ENCODE peak calls at places on chromosome 17, in nine cellular contexts. One of them, this sample, is unnamed.

GRCh38 chr17:82866521-82867214 is 26.8 kb upstream of the ZNF750 start:
- DNase-seq in transverse colon: no peak
- DNase-seq in fibroblast of villous mesenchyme: peak
- DNase-seq in PC-9: no peak
- DNase-seq in PC-3: no peak
- DNase-seq in hepatocyte: peak
- DNase-seq in CD8-positive, alpha-beta T cell: no peak
- DNase-seq in neural crest cell: no peak
- DNase-seq in osteocyte: no peak
- DNase-seq in this sample: no peak

GRCh38 chr17:53033297-53033696 is 789.4 kb upstream of the KIF2B start:
- DNase-seq in osteocyte: no peak
- DNase-seq in transverse colon: no peak
- DNase-seq in PC-9: no peak
- DNase-seq in hepatocyte: no peak
- DNase-seq in neural crest cell: no peak
- DNase-seq in fibroblast of villous mesenchyme: no peak
- DNase-seq in PC-3: no peak
- DNase-seq in CD8-positive, alpha-beta T cell: no peak
- DNase-seq in this sample: no peak

GRCh38 chr17:5509482-5509881 is 23.1 kb downstream of the MIS12 start:
- DNase-seq in CD8-positive, alpha-beta T cell: no peak
- DNase-seq in osteocyte: no peak
- DNase-seq in neural crest cell: no peak
- DNase-seq in fibroblast of villous mesenchyme: peak
- DNase-seq in transverse colon: no peak
- DNase-seq in PC-3: no peak
- DNase-seq in PC-9: no peak
- DNase-seq in hepatocyte: no peak
- DNase-seq in this sample: no peak

GRCh38 chr17:12789075-12789975 is at the start of gene ARHGAP44:
- DNase-seq in PC-3: peak
- DNase-seq in fibroblast of villous mesenchyme: peak
- DNase-seq in PC-9: no peak
- DNase-seq in hepatocyte: peak
- DNase-seq in osteocyte: peak
- DNase-seq in CD8-positive, alpha-beta T cell: no peak
- DNase-seq in transverse colon: peak
- DNase-seq in neural crest cell: peak
- DNase-seq in this sample: peak

GRCh38 chr17:10698116-10698818 is 873 bp downstream of the ADPRM start:
- DNase-seq in osteocyte: no peak
- DNase-seq in PC-3: peak
- DNase-seq in transverse colon: no peak
- DNase-seq in PC-9: no peak
- DNase-seq in hepatocyte: no peak
- DNase-seq in fibroblast of villous mesenchyme: peak
- DNase-seq in neural crest cell: no peak
- DNase-seq in CD8-positive, alpha-beta T cell: no peak
- DNase-seq in this sample: peak

GRCh38 chr17:16419074-16419928 is 3.9 kb downstream of the TRPV2 start:
- DNase-seq in PC-3: peak
- DNase-seq in neural crest cell: no peak
- DNase-seq in hepatocyte: peak
- DNase-seq in CD8-positive, alpha-beta T cell: no peak
- DNase-seq in fibroblast of villous mesenchyme: peak
- DNase-seq in PC-9: peak
- DNase-seq in transverse colon: no peak
- DNase-seq in osteocyte: no peak
- DNase-seq in this sample: peak

GRCh38 chr17:42408076-42408475 is 15.0 kb downstream of the CAVIN1 start:
- DNase-seq in PC-3: no peak
- DNase-seq in PC-9: no peak
- DNase-seq in CD8-positive, alpha-beta T cell: no peak
- DNase-seq in fibroblast of villous mesenchyme: peak
- DNase-seq in osteocyte: no peak
- DNase-seq in transverse colon: no peak
- DNase-seq in neural crest cell: peak
- DNase-seq in hepatocyte: no peak
- DNase-seq in this sample: no peak

GRCh38 chr17:50425682-50426471 is at the start of gene ACSF2:
- DNase-seq in PC-3: peak
- DNase-seq in neural crest cell: peak
- DNase-seq in CD8-positive, alpha-beta T cell: peak
- DNase-seq in transverse colon: peak
- DNase-seq in PC-9: peak
- DNase-seq in fibroblast of villous mesenchyme: peak
- DNase-seq in hepatocyte: peak
- DNase-seq in osteocyte: no peak
- DNase-seq in this sample: peak

GRCh38 chr17:78349831-78350631 is 9.8 kb downstream of the SOCS3 start:
- DNase-seq in neural crest cell: no peak
- DNase-seq in hepatocyte: no peak
- DNase-seq in fibroblast of villous mesenchyme: no peak
- DNase-seq in CD8-positive, alpha-beta T cell: no peak
- DNase-seq in PC-9: no peak
- DNase-seq in osteocyte: no peak
- DNase-seq in transverse colon: no peak
- DNase-seq in PC-3: no peak
- DNase-seq in this sample: no peak

GRCh38 chr17:20203761-20204263 is 194.7 kb downstream of the SPECC1 start:
- DNase-seq in fibroblast of villous mesenchyme: no peak
- DNase-seq in PC-3: no peak
- DNase-seq in hepatocyte: no peak
- DNase-seq in transverse colon: no peak
- DNase-seq in osteocyte: no peak
- DNase-seq in neural crest cell: no peak
- DNase-seq in CD8-positive, alpha-beta T cell: no peak
- DNase-seq in PC-9: peak
- DNase-seq in this sample: peak

GRCh38 chr17:40427002-40427491 is 9.4 kb upstream of the TOP2A start:
- DNase-seq in PC-3: no peak
- DNase-seq in transverse colon: no peak
- DNase-seq in PC-9: no peak
- DNase-seq in fibroblast of villous mesenchyme: no peak
- DNase-seq in neural crest cell: no peak
- DNase-seq in CD8-positive, alpha-beta T cell: no peak
- DNase-seq in hepatocyte: no peak
- DNase-seq in osteocyte: no peak
- DNase-seq in this sample: no peak

GRCh38 chr17:40418428-40418706 is 671 bp upstream of the TOP2A start:
- DNase-seq in transverse colon: no peak
- DNase-seq in neural crest cell: no peak
- DNase-seq in PC-9: no peak
- DNase-seq in fibroblast of villous mesenchyme: no peak
- DNase-seq in osteocyte: no peak
- DNase-seq in CD8-positive, alpha-beta T cell: no peak
- DNase-seq in PC-3: no peak
- DNase-seq in hepatocyte: no peak
- DNase-seq in this sample: no peak

GRCh38 chr17:40419559-40420331 is 2.0 kb upstream of the TOP2A start:
- DNase-seq in fibroblast of villous mesenchyme: no peak
- DNase-seq in transverse colon: no peak
- DNase-seq in PC-3: no peak
- DNase-seq in neural crest cell: peak
- DNase-seq in PC-9: no peak
- DNase-seq in osteocyte: peak
- DNase-seq in hepatocyte: peak
- DNase-seq in CD8-positive, alpha-beta T cell: no peak
- DNase-seq in this sample: no peak

GRCh38 chr17:40425741-40426140 is 8.0 kb upstream of the TOP2A start:
- DNase-seq in osteocyte: no peak
- DNase-seq in PC-3: no peak
- DNase-seq in neural crest cell: no peak
- DNase-seq in PC-9: no peak
- DNase-seq in hepatocyte: no peak
- DNase-seq in CD8-positive, alpha-beta T cell: no peak
- DNase-seq in transverse colon: no peak
- DNase-seq in fibroblast of villous mesenchyme: no peak
- DNase-seq in this sample: no peak

GRCh38 chr17:40422990-40423611 is 5.4 kb upstream of the TOP2A start:
- DNase-seq in osteocyte: peak
- DNase-seq in transverse colon: no peak
- DNase-seq in fibroblast of villous mesenchyme: no peak
- DNase-seq in neural crest cell: no peak
- DNase-seq in PC-9: peak
- DNase-seq in hepatocyte: no peak
- DNase-seq in CD8-positive, alpha-beta T cell: no peak
- DNase-seq in PC-3: peak
- DNase-seq in this sample: no peak
- TF ChIP-seq CTCF in osteocyte: no peak
- TF ChIP-seq CTCF in transverse colon: no peak
- TF ChIP-seq CTCF in fibroblast of villous mesenchyme: peak
- TF ChIP-seq CTCF in neural crest cell: no peak
- TF ChIP-seq CTCF in PC-9: no peak
- TF ChIP-seq CTCF in hepatocyte: no peak
- TF ChIP-seq CTCF in CD8-positive, alpha-beta T cell: no peak
- TF ChIP-seq CTCF in PC-3: peak
- TF ChIP-seq CTCF in this sample: no peak

GRCh38 chr17:64702815-64703214 is 40.7 kb upstream of the SMURF2 start:
- DNase-seq in osteocyte: no peak
- DNase-seq in PC-9: no peak
- DNase-seq in CD8-positive, alpha-beta T cell: no peak
- DNase-seq in fibroblast of villous mesenchyme: no peak
- DNase-seq in hepatocyte: no peak
- DNase-seq in transverse colon: no peak
- DNase-seq in PC-3: no peak
- DNase-seq in neural crest cell: no peak
- DNase-seq in this sample: no peak

GRCh38 chr17:64709481-64709880 is 47.4 kb upstream of the SMURF2 start:
- DNase-seq in fibroblast of villous mesenchyme: peak
- DNase-seq in PC-9: no peak
- DNase-seq in neural crest cell: no peak
- DNase-seq in transverse colon: no peak
- DNase-seq in hepatocyte: no peak
- DNase-seq in CD8-positive, alpha-beta T cell: no peak
- DNase-seq in osteocyte: no peak
- DNase-seq in PC-3: no peak
- DNase-seq in this sample: no peak

GRCh38 chr17:64707077-64707591 is 45.0 kb upstream of the SMURF2 start:
- DNase-seq in transverse colon: peak
- DNase-seq in fibroblast of villous mesenchyme: peak
- DNase-seq in CD8-positive, alpha-beta T cell: no peak
- DNase-seq in PC-9: peak
- DNase-seq in PC-3: peak
- DNase-seq in hepatocyte: peak
- DNase-seq in osteocyte: peak
- DNase-seq in neural crest cell: no peak
- DNase-seq in this sample: no peak

GRCh38 chr17:64706224-64707076 is 44.3 kb upstream of the SMURF2 start:
- DNase-seq in osteocyte: no peak
- DNase-seq in PC-9: peak
- DNase-seq in CD8-positive, alpha-beta T cell: no peak
- DNase-seq in fibroblast of villous mesenchyme: peak
- DNase-seq in hepatocyte: peak
- DNase-seq in transverse colon: peak
- DNase-seq in neural crest cell: no peak
- DNase-seq in PC-3: peak
- DNase-seq in this sample: no peak
- TF ChIP-seq CTCF in osteocyte: no peak
- TF ChIP-seq CTCF in PC-9: no peak
- TF ChIP-seq CTCF in CD8-positive, alpha-beta T cell: no peak
- TF ChIP-seq CTCF in fibroblast of villous mesenchyme: no peak
- TF ChIP-seq CTCF in hepatocyte: no peak
- TF ChIP-seq CTCF in transverse colon: no peak
- TF ChIP-seq CTCF in neural crest cell: no peak
- TF ChIP-seq CTCF in PC-3: peak
- TF ChIP-seq CTCF in this sample: no peak

GRCh38 chr17:63181856-63182255 is 215.8 kb downstream of the TANC2 start:
- DNase-seq in hepatocyte: no peak
- DNase-seq in neural crest cell: no peak
- DNase-seq in fibroblast of villous mesenchyme: no peak
- DNase-seq in transverse colon: no peak
- DNase-seq in PC-9: no peak
- DNase-seq in osteocyte: no peak
- DNase-seq in PC-3: no peak
- DNase-seq in CD8-positive, alpha-beta T cell: no peak
- DNase-seq in this sample: no peak

GRCh38 chr17:63189082-63189481 is 223.0 kb downstream of the TANC2 start:
- DNase-seq in PC-3: peak
- DNase-seq in osteocyte: no peak
- DNase-seq in fibroblast of villous mesenchyme: peak
- DNase-seq in transverse colon: no peak
- DNase-seq in CD8-positive, alpha-beta T cell: no peak
- DNase-seq in neural crest cell: no peak
- DNase-seq in hepatocyte: no peak
- DNase-seq in PC-9: no peak
- DNase-seq in this sample: no peak

GRCh38 chr17:63189930-63190329 is 223.9 kb downstream of the TANC2 start:
- DNase-seq in CD8-positive, alpha-beta T cell: no peak
- DNase-seq in osteocyte: no peak
- DNase-seq in neural crest cell: no peak
- DNase-seq in PC-3: no peak
- DNase-seq in PC-9: no peak
- DNase-seq in hepatocyte: no peak
- DNase-seq in transverse colon: no peak
- DNase-seq in fibroblast of villous mesenchyme: no peak
- DNase-seq in this sample: no peak

GRCh38 chr17:63190821-63191220 is 224.8 kb downstream of the TANC2 start:
- DNase-seq in CD8-positive, alpha-beta T cell: no peak
- DNase-seq in transverse colon: no peak
- DNase-seq in PC-9: no peak
- DNase-seq in fibroblast of villous mesenchyme: no peak
- DNase-seq in PC-3: no peak
- DNase-seq in hepatocyte: no peak
- DNase-seq in osteocyte: no peak
- DNase-seq in neural crest cell: no peak
- DNase-seq in this sample: no peak

GRCh38 chr17:63185420-63185819 is 219.4 kb downstream of the TANC2 start:
- DNase-seq in osteocyte: no peak
- DNase-seq in transverse colon: no peak
- DNase-seq in fibroblast of villous mesenchyme: no peak
- DNase-seq in neural crest cell: no peak
- DNase-seq in hepatocyte: no peak
- DNase-seq in CD8-positive, alpha-beta T cell: no peak
- DNase-seq in PC-3: peak
- DNase-seq in PC-9: no peak
- DNase-seq in this sample: no peak
- TF ChIP-seq CTCF in osteocyte: peak
- TF ChIP-seq CTCF in transverse colon: no peak
- TF ChIP-seq CTCF in fibroblast of villous mesenchyme: no peak
- TF ChIP-seq CTCF in neural crest cell: no peak
- TF ChIP-seq CTCF in hepatocyte: no peak
- TF ChIP-seq CTCF in CD8-positive, alpha-beta T cell: no peak
- TF ChIP-seq CTCF in PC-3: peak
- TF ChIP-seq CTCF in PC-9: no peak
- TF ChIP-seq CTCF in this sample: no peak

DNA sequence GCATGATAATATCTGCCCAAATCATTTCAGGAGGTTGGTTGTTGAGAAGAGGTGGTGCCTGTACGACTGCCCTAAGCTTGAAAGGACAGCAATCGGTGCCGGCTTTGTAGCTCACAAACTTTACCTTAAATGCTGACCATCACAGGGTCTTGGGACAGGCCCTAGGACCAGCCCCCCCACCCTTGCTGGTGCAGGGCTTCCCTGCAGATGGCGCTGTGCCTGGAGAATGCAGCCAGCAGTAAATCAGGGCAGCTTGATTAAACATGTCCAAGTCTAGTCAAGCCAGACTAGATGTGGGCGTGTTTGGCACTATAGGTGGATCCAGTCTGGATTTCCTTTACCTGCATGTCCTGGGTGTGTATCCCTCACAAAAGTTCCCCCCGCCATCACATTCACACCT is 135.5 kb upstream of the CRHR1 start:
- DNase-seq in CD8-positive, alpha-beta T cell: no peak
- DNase-seq in neural crest cell: no peak
- DNase-seq in fibroblast of villous mesenchyme: no peak
- DNase-seq in osteocyte: no peak
- DNase-seq in hepatocyte: no peak
- DNase-seq in PC-3: no peak
- DNase-seq in PC-9: no peak
- DNase-seq in transverse colon: no peak
- DNase-seq in this sample: no peak
- TF ChIP-seq CTCF in CD8-positive, alpha-beta T cell: no peak
- TF ChIP-seq CTCF in neural crest cell: peak
- TF ChIP-seq CTCF in fibroblast of villous mesenchyme: peak
- TF ChIP-seq CTCF in osteocyte: no peak
- TF ChIP-seq CTCF in hepatocyte: no peak
- TF ChIP-seq CTCF in PC-3: peak
- TF ChIP-seq CTCF in PC-9: no peak
- TF ChIP-seq CTCF in transverse colon: no peak
- TF ChIP-seq CTCF in this sample: no peak

This sample was measured in GM20000.